ENCODE peak calls at places on chromosome 2, in seven cellular contexts. T, V, D, I, R, A and L are unnamed samples.

GRCh38 chr2:226911932-226912331 is 76.1 kb downstream of the RHBDD1 start:
- DNase-seq in T (no peak), V (no peak), D (no peak), I (no peak), R (no peak), A (no peak), L (no peak)

GRCh38 chr2:179243046-179243445 is 21.6 kb downstream of the SESTD1 start:
- DNase-seq in T (no peak), V (no peak), D (no peak), I (no peak), R (no peak), A (no peak), L (no peak)

GRCh38 chr2:173590278-173590811 is 235.7 kb downstream of the CDCA7 start:
- DNase-seq in T (peak), V (peak), D (no peak), I (peak), R (no peak), A (no peak), L (no peak)

GRCh38 chr2:238509151-238509820 is 82.6 kb downstream of the ASB1 start:
- DNase-seq in T (no peak), V (no peak), D (no peak), I (no peak), R (no peak), A (no peak), L (no peak)

GRCh38 chr2:105881286-105882136 is 136.8 kb downstream of the NCK2 start:
- DNase-seq in T (no peak), V (no peak), D (no peak), I (no peak), R (no peak), A (no peak), L (no peak)

GRCh38 chr2:55949613-55950012 is 26.0 kb upstream of the EFEMP1 start:
- DNase-seq in T (no peak), V (no peak), D (no peak), I (no peak), R (no peak), A (no peak), L (no peak)

GRCh38 chr2:19878268-19879046 is 23.3 kb downstream of the TTC32 start:
- DNase-seq in T (no peak), V (no peak), D (no peak), I (no peak), R (no peak), A (no peak), L (no peak)

GRCh38 chr2:144592500-144593256 is 72.8 kb upstream of the ZEB2 start:
- DNase-seq in T (no peak), V (no peak), D (no peak), I (no peak), R (no peak), A (no peak), L (no peak)

GRCh38 chr2:168528469-168528868 is 72.4 kb downstream of the CERS6 start:
- DNase-seq in T (no peak), V (no peak), D (no peak), I (no peak), R (no peak), A (no peak), L (no peak)

GRCh38 chr2:169562519-169562918 is 11.1 kb downstream of the FASTKD1 start:
- DNase-seq in T (no peak), V (no peak), D (no peak), I (no peak), R (no peak), A (no peak), L (no peak)

GRCh38 chr2:202171246-202171833 is 67.1 kb downstream of the SUMO1 start:
- DNase-seq in T (no peak), V (no peak), D (no peak), I (no peak), R (no peak), A (no peak), L (no peak)